ENCODE peak calls at places on chromosomes 3 and 15, in five cellular contexts. Z is IMR-90, U is fibroblast of lung, R is uterus, J is H1. X is an unnamed sample. For H3K4me1, the result is how much of the 10 kb centered on the place peaks cover.

GRCh38 chr3:129491794-129492193 is 36.6 kb upstream of the RHO start:
- DNase-seq in J (no peak), Z (peak), U (no peak), R (no peak), X (no peak)

GRCh38 chr3:52483577-52484495 is 11.3 kb upstream of the STAB1 start:
- DNase-seq in R (no peak), Z (peak), J (no peak), U (peak), X (no peak)

GRCh38 chr15:41933771-41934170 is 38.6 kb downstream of the EHD4 start:
- DNase-seq in Z (peak), J (no peak), R (no peak), U (no peak), X (peak)

GRCh38 chr3:100463002-100463401 is 29.4 kb upstream of the TMEM45A start:
- DNase-seq in U (peak), R (no peak), Z (peak), J (no peak), X (peak)

GRCh38 chr15:28901987-28902745 is 16.4 kb downstream of the APBA2 start:
- DNase-seq in U (no peak), Z (no peak), J (no peak), R (no peak), X (no peak)

GRCh38 chr3:48466386-48467109 is 20.0 kb downstream of the ATRIP start:
- DNase-seq in R (peak), Z (no peak), U (no peak), J (no peak), X (peak)

GRCh38 chr15:45425135-45425534 is 46.8 kb upstream of the GATM start:
- DNase-seq in R (no peak), J (no peak), U (peak), Z (peak), X (peak)

GRCh38 chr3:185696039-185696438 is 109.9 kb downstream of the SENP2 start:
- DNase-seq in J (no peak), R (no peak), Z (no peak), U (no peak), X (no peak)

GRCh38 chr3:14175383-14176037 is 2.9 kb downstream of the XPC start:
- DNase-seq in J (no peak), U (peak), Z (peak), R (no peak), X (no peak)

GRCh38 chr15:100686725-100687488 is 84.5 kb downstream of the ASB7 start:
- DNase-seq in Z (peak), J (no peak), U (peak), R (no peak), X (no peak)

GRCh38 chr15:73291441-73291840 is 77.3 kb downstream of the HCN4 start:
- DNase-seq in R (no peak), U (no peak), J (no peak), Z (no peak), X (no peak)

GRCh38 chr3:32733631-32734229 is 48.7 kb downstream of the CNOT10 start:
- DNase-seq in Z (peak), J (no peak), U (peak), R (no peak), X (peak)

GRCh38 chr3:138220788-138221187 is 33.7 kb downstream of the ARMC8 start:
- DNase-seq in U (no peak), Z (no peak), J (no peak), R (no peak), X (no peak)

GRCh38 chr3:171565671-171566070 is 105.5 kb upstream of the TNIK start:
- DNase-seq in R (no peak), Z (peak), J (no peak), U (peak), X (no peak)

GRCh38 chr3:194136519-194137313 is 768 bp downstream of the HES1 start:
- DNase-seq in R (no peak), U (peak), Z (peak), J (no peak), X (peak)

GRCh38 chr15:88378259-88378658 is 88.9 kb downstream of the MRPL46 start:
- DNase-seq in U (peak), R (no peak), Z (peak), J (no peak), X (no peak)

GRCh38 chr15:61086756-61087155 is 142.3 kb downstream of the RORA start:
- DNase-seq in J (no peak), Z (no peak), R (no peak), U (no peak), X (no peak)

GRCh38 chr15:74172751-74173544 is 562 bp upstream of the ISLR start:
- DNase-seq in J (no peak), R (peak), U (peak), Z (peak), X (no peak)

GRCh38 chr15:68204776-68205557 is at the start of gene CALML4:
- DNase-seq in Z (no peak), J (no peak), U (peak), R (peak), X (peak)

GRCh38 chr3:32104492-32104891 is 1.9 kb upstream of the GPD1L start:
- DNase-seq in Z (peak), R (no peak), J (no peak), U (no peak), X (peak)

GRCh38 chr3:127041264-127041820 is 58.4 kb downstream of the PLXNA1 start:
- DNase-seq in J (no peak), R (no peak), U (no peak), Z (no peak), X (no peak)

GRCh38 chr15:81183403-81183760 is 13.3 kb upstream of the IL16 start:
- DNase-seq in U (no peak), J (no peak), R (no peak), Z (no peak), X (no peak)

GRCh38 chr3:168582503-168582902 is 486.8 kb upstream of the GOLIM4 start:
- DNase-seq in R (no peak), J (no peak), U (no peak), Z (no peak), X (no peak)

GRCh38 chr15:40807888-40808194 is 568 bp upstream of the DNAJC17 start:
- DNase-seq in J (no peak), Z (peak), R (no peak), U (no peak), X (no peak)

GRCh38 chr15:49906976-49907375 is 212.1 kb downstream of the ATP8B4 start:
- DNase-seq in J (no peak), U (no peak), R (no peak), Z (no peak), X (no peak)

GRCh38 chr15:93244691-93245615 is 155.9 kb upstream of the RGMA start:
- DNase-seq in Z (no peak), U (no peak), R (no peak), J (no peak), X (no peak)

GRCh38 chr15:48630245-48630644 is 15.3 kb downstream of the FBN1 start:
- DNase-seq in J (no peak), U (no peak), Z (no peak), R (no peak), X (no peak)

GRCh38 chr3:55893045-55893664 is 406.0 kb upstream of the WNT5A start:
- DNase-seq in Z (peak), U (peak), J (no peak), R (no peak), X (peak)

GRCh38 chr3:138594150-138594934 is at the start of gene CEP70:
- DNase-seq in J (peak), R (peak), U (peak), Z (peak), X (peak)

GRCh38 chr15:27541581-27541980 is 557.5 kb downstream of the OCA2 start:
- DNase-seq in R (no peak), Z (no peak), J (no peak), U (no peak), X (no peak)

GRCh38 chr15:100937171-100937570 is 18.0 kb downstream of the LRRK1 start:
- DNase-seq in Z (no peak), J (no peak), U (no peak), R (no peak), X (no peak)

GRCh38 chr3:112327371-112327951 is 5.5 kb upstream of the CD200 start:
- DNase-seq in R (no peak), J (no peak), U (peak), Z (peak), X (peak)

GRCh38 chr3:124117486-124117885 is 125.6 kb upstream of the ROPN1 start:
- DNase-seq in R (no peak), J (no peak), U (peak), Z (peak), X (peak)

GRCh38 chr3:168794427-168794826 is 698.7 kb upstream of the GOLIM4 start:
- DNase-seq in U (no peak), J (no peak), Z (no peak), R (no peak), X (peak)

GRCh38 chr15:31393441-31394091 is 66.9 kb downstream of the KLF13 start:
- DNase-seq in J (no peak), R (no peak), U (no peak), Z (no peak), X (no peak)

GRCh38 chr3:196327405-196327804 is 9.4 kb upstream of the DYNLT2B start:
- DNase-seq in R (no peak), Z (no peak), U (no peak), J (no peak), X (no peak)

GRCh38 chr3:27730774-27731659 is 8.9 kb upstream of the EOMES start:
- DNase-seq in Z (no peak), U (no peak), R (no peak), J (no peak), X (no peak)

GRCh38 chr3:62103531-62103930 is 269.8 kb downstream of the FEZF2 start:
- DNase-seq in J (no peak), R (no peak), Z (no peak), U (no peak), X (no peak)

GRCh38 chr3:50204804-50205718 is at the start of gene SLC38A3:
- DNase-seq in Z (no peak), U (no peak), J (no peak), R (no peak), X (peak)

GRCh38 chr3:66830301-66830700 is 167.8 kb upstream of the KBTBD8 start:
- DNase-seq in Z (no peak), R (no peak), J (no peak), U (no peak), X (no peak)
- H3K4me1 ChIP-seq in Z (under half), R (under half), J (under half), U (under half), X (under half)

GRCh38 chr3:188789201-188789600 is 382.6 kb upstream of the TPRG1 start:
- DNase-seq in R (no peak), Z (peak), J (no peak), U (peak), X (peak)
- H3K4me1 ChIP-seq in R (under half), Z (under half), J (under half), U (under half), X (under half)

GRCh38 chr3:4509983-4510755 is 17.0 kb downstream of the ITPR1 start:
- DNase-seq in U (no peak), Z (no peak), J (no peak), R (no peak), X (no peak)

GRCh38 chr3:4512895-4513616 is 19.9 kb downstream of the ITPR1 start:
- DNase-seq in J (no peak), R (no peak), U (no peak), Z (no peak), X (no peak)

GRCh38 chr3:4509043-4509442 is 15.9 kb downstream of the ITPR1 start:
- DNase-seq in R (no peak), Z (no peak), U (no peak), J (no peak), X (no peak)

GRCh38 chr3:4514321-4514720 is 21.2 kb downstream of the ITPR1 start:
- DNase-seq in R (no peak), Z (no peak), U (no peak), J (no peak), X (no peak)

DNA sequence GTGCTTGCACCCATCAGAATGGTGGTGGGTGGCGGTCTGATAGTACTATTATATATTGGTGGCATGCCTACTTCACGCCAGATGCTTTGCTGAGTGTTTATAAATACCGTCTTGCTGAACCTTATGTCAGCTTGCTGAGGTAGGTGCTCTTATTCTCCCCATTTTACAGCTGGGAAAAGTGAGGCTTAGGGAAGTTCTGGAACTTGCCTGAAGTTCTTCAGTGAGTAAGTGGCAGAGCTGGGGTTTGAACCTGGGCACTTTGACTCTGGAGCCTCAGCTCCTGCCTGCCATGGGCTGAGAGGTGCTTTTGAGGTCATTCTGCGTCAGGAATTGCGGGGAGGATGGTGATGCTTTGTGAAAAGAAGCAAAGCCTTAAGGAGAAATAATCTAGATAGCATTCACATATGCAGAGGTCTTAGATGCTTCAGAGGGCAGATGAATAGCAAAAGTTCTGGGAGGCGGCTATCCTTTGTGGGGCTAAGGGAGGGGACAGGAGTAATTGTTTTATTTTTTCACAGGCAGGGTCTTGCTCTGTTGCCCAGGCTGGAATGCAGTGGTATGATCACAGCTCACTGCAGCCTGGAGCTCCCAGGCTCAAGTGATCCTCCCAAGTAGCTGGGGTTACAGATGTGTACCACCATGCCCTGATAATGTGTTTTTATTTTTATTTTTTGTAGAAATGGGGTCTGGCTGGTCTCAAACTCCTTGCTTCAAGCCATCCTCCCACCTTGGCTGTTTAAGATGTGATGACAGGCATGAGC is 18.5 kb downstream of the ITPR1 start:
- DNase-seq in J (no peak), R (no peak), U (no peak), Z (no peak), X (no peak)
- H3K4me1 ChIP-seq in J (under half), R (under half), U (under half), Z (under half), X (under half)

GRCh38 chr15:77064118-77064517 is 6.8 kb downstream of the TSPAN3 start:
- DNase-seq in Z (no peak), R (no peak), J (no peak), U (no peak), X (no peak)

GRCh38 chr15:77066961-77067690 is 3.8 kb downstream of the TSPAN3 start:
- DNase-seq in Z (peak), R (no peak), J (no peak), U (peak), X (peak)

GRCh38 chr15:77063249-77063648 is 7.7 kb downstream of the TSPAN3 start:
- DNase-seq in R (no peak), U (no peak), J (no peak), Z (no peak), X (no peak)

GRCh38 chr15:77067691-77068367 is 3.1 kb downstream of the TSPAN3 start:
- DNase-seq in J (no peak), Z (no peak), R (no peak), U (no peak), X (peak)

DNA sequence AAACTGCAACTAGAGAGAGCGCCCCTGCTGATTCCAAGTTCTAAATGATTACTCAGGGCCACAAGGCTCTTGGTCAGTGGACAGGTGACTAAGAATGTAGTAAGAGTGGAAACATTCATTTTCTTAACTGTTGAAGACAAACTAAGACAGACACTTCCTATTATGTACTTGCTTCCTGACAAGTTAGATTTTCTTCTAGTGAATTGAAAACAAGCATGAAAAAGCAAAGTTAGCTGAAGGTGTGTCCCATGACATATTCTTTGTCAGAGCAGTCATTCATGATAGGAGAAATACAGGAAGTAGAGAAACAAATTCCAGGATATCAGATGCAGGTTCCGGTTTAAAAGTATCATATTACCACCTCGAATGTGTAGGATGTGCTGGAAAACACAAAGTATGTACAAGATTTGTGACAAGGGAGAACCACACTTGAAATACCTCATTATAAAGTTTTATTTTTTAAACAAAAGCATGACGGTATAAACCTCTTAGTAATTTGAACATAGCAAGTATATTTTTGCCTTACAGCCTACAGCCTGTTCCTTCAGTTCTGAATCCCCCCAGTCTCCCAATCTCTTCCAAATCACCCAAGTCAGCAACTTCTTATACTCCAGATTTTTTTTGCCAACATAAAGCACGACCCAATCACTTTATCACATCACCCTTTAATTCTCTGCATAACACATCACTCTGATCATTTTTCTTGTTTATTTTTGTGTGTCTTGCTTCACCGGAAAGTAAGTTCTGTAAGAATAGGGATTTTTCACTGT is 6.2 kb downstream of the TSPAN3 start:
- DNase-seq in U (peak), J (no peak), R (no peak), Z (peak), X (peak)
- H3K4me1 ChIP-seq in U (under half), J (under half), R (under half), Z (under half), X (half or more)

DNA sequence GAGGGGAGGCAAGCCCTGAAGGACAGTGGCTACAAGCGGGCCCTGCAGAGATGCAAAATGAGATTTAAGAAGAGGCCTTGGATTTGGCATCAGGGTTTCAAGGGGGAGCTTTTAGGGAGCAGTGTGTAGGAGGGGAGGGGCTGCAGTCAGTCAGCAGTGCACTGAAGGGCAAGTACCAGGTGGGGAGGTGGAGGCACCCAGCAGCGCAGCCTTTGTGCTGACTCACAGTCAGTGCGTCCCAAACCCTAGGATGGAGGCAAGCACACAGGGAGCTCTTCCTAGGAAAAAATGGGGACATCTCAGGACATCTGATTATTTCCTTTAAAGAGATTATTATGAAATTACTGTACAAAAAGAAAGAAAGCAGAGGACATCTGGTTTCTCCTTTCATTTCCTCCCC is 80.0 kb downstream of the AAGAB start:
- DNase-seq in U (no peak), R (no peak), Z (no peak), J (no peak), X (no peak)
- H3K4me1 ChIP-seq in U (half or more), R (under half), Z (half or more), J (under half), X (half or more)

GRCh38 chr3:71051893-71052687 is 531.4 kb downstream of the FOXP1 start:
- DNase-seq in Z (peak), J (no peak), U (no peak), R (no peak), X (peak)
- H3K4me1 ChIP-seq in Z (under half), J (half or more), U (under half), R (under half), X (half or more)

GRCh38 chr3:9172851-9173320 is 76.6 kb downstream of the SRGAP3 start:
- DNase-seq in J (no peak), U (no peak), R (no peak), Z (no peak), X (no peak)

GRCh38 chr3:9168230-9168629 is 81.2 kb downstream of the SRGAP3 start:
- DNase-seq in J (no peak), R (no peak), Z (no peak), U (no peak), X (no peak)

GRCh38 chr3:9170851-9171160 is 78.6 kb downstream of the SRGAP3 start:
- DNase-seq in Z (no peak), R (no peak), J (no peak), U (no peak), X (no peak)

GRCh38 chr3:9169326-9169725 is 80.1 kb downstream of the SRGAP3 start:
- DNase-seq in R (no peak), J (no peak), Z (no peak), U (no peak), X (no peak)

DNA sequence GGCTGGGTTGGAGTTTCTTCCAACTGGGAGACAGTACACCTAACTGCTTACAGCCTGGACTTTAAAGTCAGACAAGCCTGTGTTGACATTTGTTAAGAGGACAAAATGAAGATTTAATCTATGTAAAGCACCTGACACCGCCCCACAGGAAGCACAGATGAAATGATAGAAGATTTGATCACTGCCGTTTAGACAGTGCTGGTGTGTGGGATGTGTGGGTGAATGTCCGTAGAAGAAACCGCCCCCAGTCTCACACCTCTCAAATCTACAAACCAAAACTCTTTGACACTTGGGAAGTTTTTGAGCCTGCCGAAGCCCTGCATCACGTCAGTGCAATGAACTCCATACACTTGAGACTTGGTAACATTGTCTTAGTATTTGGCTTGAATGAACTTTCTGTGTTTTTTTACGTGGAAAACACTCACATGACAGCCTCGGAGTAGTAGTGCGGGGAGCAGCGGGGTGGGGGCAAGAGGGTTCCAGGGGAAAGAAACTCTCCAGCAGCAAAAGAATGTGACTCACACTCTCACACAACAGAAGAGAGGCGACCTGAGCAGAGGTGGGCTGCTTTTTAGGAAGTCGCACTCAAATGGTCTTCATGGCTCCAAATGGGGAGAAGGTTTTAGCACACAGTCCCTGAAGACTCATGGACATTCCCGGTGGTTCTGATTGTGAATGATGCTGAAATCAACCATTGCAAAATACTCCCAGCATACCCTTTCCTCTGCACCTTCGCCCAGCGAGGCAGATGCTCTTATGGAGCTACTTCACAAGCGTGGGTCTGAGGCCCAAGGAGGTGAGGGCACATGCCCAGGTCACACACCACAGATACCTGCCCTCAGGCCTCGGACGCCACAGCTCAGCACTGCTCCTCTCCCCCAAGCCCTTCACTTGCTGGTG is 79.2 kb downstream of the SRGAP3 start:
- DNase-seq in Z (no peak), R (no peak), J (no peak), U (no peak), X (no peak)
- H3K4me1 ChIP-seq in Z (under half), R (under half), J (under half), U (under half), X (under half)